ENCODE peak calls at places on chromosomes 6 and 20, in four cellular contexts. X is mammary epithelial cell, C is BE2C, B is SJCRH30. T is an unnamed sample.

GRCh38 chr6:138211048-138211581 is 7.2 kb downstream of the PBOV1 start:
- DNase-seq in X (no peak), C (no peak), B (peak; percentile 77), T (no peak)

GRCh38 chr20:44151621-44152416 is 35.2 kb downstream of the JPH2 start:
- DNase-seq in X (peak; percentile 81), C (no peak), B (no peak), T (no peak)

GRCh38 chr20:43727980-43728590 is 1.3 kb upstream of the GTSF1L start:
- DNase-seq in X (no peak), C (no peak), B (no peak), T (no peak)

GRCh38 chr6:18640134-18640533 is 253.0 kb downstream of the RNF144B start:
- DNase-seq in X (no peak), C (no peak), B (no peak), T (no peak)

GRCh38 chr6:8645212-8645611 is 209.9 kb upstream of the SLC35B3 start:
- DNase-seq in X (no peak), C (no peak), B (no peak), T (no peak)

GRCh38 chr6:169738972-169739529 is 12.3 kb downstream of the DYNLT2 start:
- DNase-seq in X (no peak), C (no peak), B (peak; percentile 33), T (no peak)

GRCh38 chr20:48738399-48739304 is 89.1 kb downstream of the PREX1 start:
- DNase-seq in X (no peak), C (no peak), B (peak; percentile 95), T (no peak)

GRCh38 chr6:19824058-19824807 is 12.9 kb upstream of the ID4 start:
- DNase-seq in X (no peak), C (no peak), B (no peak), T (no peak)

GRCh38 chr6:14796974-14797762 is 448.7 kb upstream of the JARID2 start:
- DNase-seq in X (no peak), C (no peak), B (no peak), T (no peak)

GRCh38 chr20:33827629-33828325 is 16.6 kb downstream of the CHMP4B start:
- DNase-seq in X (no peak), C (no peak), B (peak; percentile 82), T (no peak)

GRCh38 chr6:108166664-108167448 is 1.0 kb downstream of the NR2E1 start:
- DNase-seq in X (no peak), C (no peak), B (peak; percentile 50), T (no peak)

GRCh38 chr6:98590957-98591356 is 243.4 kb upstream of the POU3F2 start:
- DNase-seq in X (no peak), C (no peak), B (no peak), T (no peak)

GRCh38 chr6:167415441-167415961 is 90.6 kb downstream of the TTLL2 start:
- DNase-seq in X (no peak), C (no peak), B (no peak), T (no peak)

GRCh38 chr6:139844907-139845306 is 470.5 kb upstream of the CITED2 start:
- DNase-seq in X (no peak), C (no peak), B (no peak), T (no peak)

GRCh38 chr20:42419814-42420532 is 769.7 kb downstream of the PTPRT start:
- DNase-seq in X (no peak), C (no peak), B (no peak), T (no peak)

GRCh38 chr6:89313006-89313405 is 2.1 kb downstream of the GABRR2 start:
- DNase-seq in X (peak; percentile 36), C (no peak), B (peak; percentile 71), T (no peak)

GRCh38 chr6:53432318-53433161 is 83.8 kb upstream of the ELOVL5 start:
- DNase-seq in X (peak; percentile 65), C (no peak), B (peak; percentile 53), T (no peak)

GRCh38 chr6:51330971-51331370 is 512.3 kb downstream of the TFAP2B start:
- DNase-seq in X (no peak), C (no peak), B (no peak), T (no peak)

GRCh38 chr6:127069659-127070279 is 48.7 kb upstream of the RSPO3 start:
- DNase-seq in X (peak; percentile 11), C (no peak), B (peak; percentile 28), T (peak; percentile 24)

GRCh38 chr20:58891686-58892125 is 39.2 kb downstream of the GNAS start:
- DNase-seq in X (peak; percentile 24), C (peak; percentile 50), B (peak; percentile 67), T (peak; percentile 24)

GRCh38 chr6:37979392-37980221 is 160.1 kb downstream of the ZFAND3 start:
- DNase-seq in X (peak; percentile 55), C (no peak), B (no peak), T (no peak)

GRCh38 chr20:46899619-46900018 is 5.0 kb downstream of the EYA2 start:
- DNase-seq in X (no peak), C (no peak), B (no peak), T (no peak)

GRCh38 chr6:16179970-16180431 is 51.1 kb downstream of the MYLIP start:
- DNase-seq in X (no peak), C (no peak), B (no peak), T (peak; percentile 99)

GRCh38 chr20:17014217-17014616 is 212.6 kb upstream of the PCSK2 start:
- DNase-seq in X (no peak), C (no peak), B (no peak), T (no peak)

GRCh38 chr6:48757661-48758060 is 646.7 kb upstream of the PTCHD4 start:
- DNase-seq in X (peak; percentile 79), C (no peak), B (no peak), T (no peak)

GRCh38 chr6:111258615-111259088 is 171.3 kb downstream of the SLC16A10 start:
- DNase-seq in X (no peak), C (no peak), B (no peak), T (no peak)
- H3K4me3 ChIP-seq in X (peak overlapping the region; percentile 20), C (peak overlapping the region; percentile 38), B (peak overlapping the region; percentile 85), T (peak overlapping the region; percentile 81)

GRCh38 chr6:68572975-68573374 is 62.1 kb upstream of the ADGRB3 start:
- DNase-seq in X (no peak), C (no peak), B (no peak), T (no peak)

GRCh38 chr6:68572525-68572924 is 62.6 kb upstream of the ADGRB3 start:
- DNase-seq in X (peak; percentile 1), C (peak; percentile 60), B (peak; percentile 53), T (peak; percentile 72)

DNA sequence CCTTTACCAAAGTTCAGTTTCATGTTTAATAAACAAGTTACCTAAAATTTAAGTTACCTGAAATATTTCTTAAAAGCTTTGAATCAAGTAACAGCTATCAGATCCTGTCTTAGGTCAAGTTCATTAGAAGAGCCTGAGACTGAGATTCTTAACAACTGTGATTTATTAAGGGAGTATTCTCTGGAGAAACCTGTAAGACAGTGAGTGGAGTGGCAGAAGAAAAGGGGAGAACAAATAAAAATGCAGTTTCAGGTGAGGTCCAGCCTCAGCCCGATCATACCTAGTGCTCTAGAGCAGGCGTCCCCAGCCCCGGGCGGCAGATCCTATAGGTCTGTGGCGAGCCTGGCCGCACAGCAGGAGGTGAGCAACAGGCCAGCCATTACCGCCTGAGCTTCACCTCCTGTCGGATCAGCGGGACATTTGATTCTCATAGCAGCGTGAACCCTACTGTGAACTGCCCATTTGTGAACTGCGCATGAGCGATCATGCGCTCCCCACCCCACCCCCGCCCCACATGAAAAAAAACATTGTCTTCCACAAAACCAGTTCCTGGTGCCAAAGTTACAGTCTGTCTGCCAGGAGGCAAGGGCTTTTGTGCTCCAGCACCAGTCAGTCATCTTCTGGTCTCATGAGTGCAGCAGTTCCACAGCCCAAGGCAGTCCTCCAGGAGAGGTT is 59.2 kb upstream of the ADGRB3 start:
- DNase-seq in X (no peak), C (peak; percentile 15), B (peak; percentile 93), T (no peak)
- H3K4me3 ChIP-seq in X (no peak overlapping the region), C (no peak overlapping the region), B (peak overlapping the region; percentile 62), T (no peak overlapping the region)

GRCh38 chr6:26214826-26215199 is 127.6 kb downstream of the HFE start:
- DNase-seq in X (no peak), C (no peak), B (no peak), T (no peak)
- H3K4me3 ChIP-seq in X (no peak overlapping the region), C (peak overlapping the region; percentile 96), B (no peak overlapping the region), T (no peak overlapping the region)

DNA sequence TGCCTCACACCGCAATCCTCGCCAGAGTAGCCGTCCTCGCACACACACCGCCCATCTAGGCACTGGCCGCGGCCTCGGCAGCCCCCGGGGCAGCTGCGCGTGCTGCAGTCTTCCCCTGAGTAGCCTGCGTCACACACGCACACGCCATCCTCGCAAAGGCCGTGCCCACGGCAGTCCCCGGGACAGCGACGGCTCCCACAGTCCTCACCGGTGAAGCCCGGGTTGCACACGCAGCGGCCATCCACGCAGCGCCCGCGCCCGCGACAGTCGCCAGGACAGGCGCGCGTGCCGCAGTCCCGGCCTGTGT is 13.1 kb downstream of the TNXB start:
- DNase-seq in X (no peak), C (no peak), B (no peak), T (no peak)
- H3K4me3 ChIP-seq in X (no peak overlapping the region), C (no peak overlapping the region), B (no peak overlapping the region), T (no peak overlapping the region)

DNA sequence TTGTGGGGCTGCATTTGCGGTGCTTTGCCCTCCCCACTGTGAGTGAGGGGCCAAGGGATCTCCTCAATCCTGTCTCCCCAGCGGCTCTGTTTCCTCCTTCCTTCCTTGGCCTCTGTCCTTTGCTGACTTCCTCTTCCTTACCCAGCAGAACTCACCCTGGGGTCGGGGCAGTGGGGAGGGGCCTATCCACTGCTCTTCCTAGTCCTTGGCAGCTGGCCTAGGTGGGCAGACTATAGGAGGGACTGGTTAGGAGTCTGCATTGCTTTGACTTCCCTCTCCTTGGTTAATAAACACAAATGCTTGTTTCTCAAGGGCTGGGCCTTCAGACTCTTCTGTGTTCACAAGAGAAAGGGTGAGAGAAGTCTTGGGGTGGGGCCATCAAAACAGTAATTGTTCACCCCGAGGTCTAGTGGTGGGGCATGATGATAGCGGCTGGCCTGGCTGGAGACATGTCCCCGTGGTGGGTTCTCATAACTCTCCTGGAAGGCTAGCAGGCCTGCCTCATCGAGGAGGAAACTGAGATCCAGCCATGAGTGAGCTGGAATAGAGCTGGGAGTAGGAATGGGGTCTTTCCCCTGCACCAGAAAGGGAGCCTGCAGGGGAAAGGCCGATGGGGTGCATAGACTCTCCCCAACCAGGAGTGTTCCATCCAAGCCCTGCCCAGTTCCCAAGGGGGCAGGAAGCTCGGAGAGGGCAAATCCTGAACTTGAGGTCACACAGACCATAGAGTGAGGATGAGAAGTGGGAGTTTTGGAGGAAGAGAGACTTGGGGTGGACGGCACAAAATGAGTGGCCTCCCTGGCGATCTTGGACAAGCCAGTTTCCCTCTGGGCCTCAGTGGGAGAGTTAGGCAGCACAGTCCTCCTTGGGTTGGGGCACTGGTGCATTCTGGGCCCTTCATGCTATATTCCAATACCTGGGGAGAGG is 12.7 kb downstream of the FAM110A start:
- DNase-seq in X (no peak), C (no peak), B (peak; percentile 52), T (no peak)
- H3K4me3 ChIP-seq in X (no peak overlapping the region), C (peak overlapping the region; percentile 60), B (peak overlapping the region; percentile 78), T (peak overlapping the region; percentile 15)

T was measured in Jurkat, Clone E6-1.